ENCODE peak calls at places on chromosome 7, in six cellular contexts. One of them, this sample, is unnamed.

GRCh38 chr7:116828281-116828680 is 34.1 kb upstream of the CAPZA2 start:
- DNase-seq in SK-N-SH: no peak
- DNase-seq in HL-60: no peak
- DNase-seq in H1: no peak
- DNase-seq in K562: no peak
- DNase-seq in GM12878: no peak
- DNase-seq in this sample: no peak

GRCh38 chr7:25093268-25093802 is 31.7 kb downstream of the CYCS start:
- DNase-seq in SK-N-SH: peak
- DNase-seq in HL-60: peak
- DNase-seq in H1: peak
- DNase-seq in K562: peak
- DNase-seq in GM12878: no peak
- DNase-seq in this sample: peak

GRCh38 chr7:119900996-119901395 is 372.0 kb upstream of the KCND2 start:
- DNase-seq in SK-N-SH: no peak
- DNase-seq in HL-60: no peak
- DNase-seq in H1: no peak
- DNase-seq in K562: no peak
- DNase-seq in GM12878: no peak
- DNase-seq in this sample: no peak

GRCh38 chr7:35691827-35692307 is 3.1 kb downstream of the HERPUD2 start:
- DNase-seq in SK-N-SH: peak
- DNase-seq in HL-60: no peak
- DNase-seq in H1: no peak
- DNase-seq in K562: peak
- DNase-seq in GM12878: no peak
- DNase-seq in this sample: peak

GRCh38 chr7:111788426-111788825 is 226.1 kb upstream of the IMMP2L start:
- DNase-seq in SK-N-SH: no peak
- DNase-seq in HL-60: no peak
- DNase-seq in H1: no peak
- DNase-seq in K562: no peak
- DNase-seq in GM12878: no peak
- DNase-seq in this sample: no peak

GRCh38 chr7:29005829-29006228 is 47.7 kb upstream of the TRIL start:
- DNase-seq in SK-N-SH: no peak
- DNase-seq in HL-60: no peak
- DNase-seq in H1: no peak
- DNase-seq in K562: no peak
- DNase-seq in GM12878: no peak
- DNase-seq in this sample: peak

GRCh38 chr7:89593125-89593524 is 561.1 kb upstream of the STEAP1 start:
- DNase-seq in SK-N-SH: no peak
- DNase-seq in HL-60: no peak
- DNase-seq in H1: no peak
- DNase-seq in K562: no peak
- DNase-seq in GM12878: no peak
- DNase-seq in this sample: no peak

GRCh38 chr7:137882806-137883205 is 36.0 kb upstream of the DGKI start:
- DNase-seq in SK-N-SH: no peak
- DNase-seq in HL-60: no peak
- DNase-seq in H1: no peak
- DNase-seq in K562: no peak
- DNase-seq in GM12878: no peak
- DNase-seq in this sample: no peak

GRCh38 chr7:68279827-68280400 is 1283.3 kb downstream of the TYW1 start:
- DNase-seq in SK-N-SH: no peak
- DNase-seq in HL-60: no peak
- DNase-seq in H1: no peak
- DNase-seq in K562: no peak
- DNase-seq in GM12878: no peak
- DNase-seq in this sample: no peak

GRCh38 chr7:100437150-100438100 is 1.1 kb upstream of the PPP1R35 start:
- DNase-seq in SK-N-SH: no peak
- DNase-seq in HL-60: no peak
- DNase-seq in H1: no peak
- DNase-seq in K562: no peak
- DNase-seq in GM12878: no peak
- DNase-seq in this sample: no peak

GRCh38 chr7:75963383-75963995 is 30.9 kb downstream of the TMEM120A start:
- DNase-seq in SK-N-SH: peak
- DNase-seq in HL-60: no peak
- DNase-seq in H1: no peak
- DNase-seq in K562: no peak
- DNase-seq in GM12878: no peak
- DNase-seq in this sample: no peak

GRCh38 chr7:75961194-75961593 is 33.2 kb downstream of the TMEM120A start:
- DNase-seq in SK-N-SH: peak
- DNase-seq in HL-60: no peak
- DNase-seq in H1: no peak
- DNase-seq in K562: no peak
- DNase-seq in GM12878: no peak
- DNase-seq in this sample: no peak

GRCh38 chr7:75965617-75966016 is 28.8 kb downstream of the TMEM120A start:
- DNase-seq in SK-N-SH: peak
- DNase-seq in HL-60: no peak
- DNase-seq in H1: no peak
- DNase-seq in K562: no peak
- DNase-seq in GM12878: no peak
- DNase-seq in this sample: no peak

GRCh38 chr7:75960372-75960771 is 34.0 kb downstream of the TMEM120A start:
- DNase-seq in SK-N-SH: no peak
- DNase-seq in HL-60: no peak
- DNase-seq in H1: no peak
- DNase-seq in K562: no peak
- DNase-seq in GM12878: no peak
- DNase-seq in this sample: no peak

DNA sequence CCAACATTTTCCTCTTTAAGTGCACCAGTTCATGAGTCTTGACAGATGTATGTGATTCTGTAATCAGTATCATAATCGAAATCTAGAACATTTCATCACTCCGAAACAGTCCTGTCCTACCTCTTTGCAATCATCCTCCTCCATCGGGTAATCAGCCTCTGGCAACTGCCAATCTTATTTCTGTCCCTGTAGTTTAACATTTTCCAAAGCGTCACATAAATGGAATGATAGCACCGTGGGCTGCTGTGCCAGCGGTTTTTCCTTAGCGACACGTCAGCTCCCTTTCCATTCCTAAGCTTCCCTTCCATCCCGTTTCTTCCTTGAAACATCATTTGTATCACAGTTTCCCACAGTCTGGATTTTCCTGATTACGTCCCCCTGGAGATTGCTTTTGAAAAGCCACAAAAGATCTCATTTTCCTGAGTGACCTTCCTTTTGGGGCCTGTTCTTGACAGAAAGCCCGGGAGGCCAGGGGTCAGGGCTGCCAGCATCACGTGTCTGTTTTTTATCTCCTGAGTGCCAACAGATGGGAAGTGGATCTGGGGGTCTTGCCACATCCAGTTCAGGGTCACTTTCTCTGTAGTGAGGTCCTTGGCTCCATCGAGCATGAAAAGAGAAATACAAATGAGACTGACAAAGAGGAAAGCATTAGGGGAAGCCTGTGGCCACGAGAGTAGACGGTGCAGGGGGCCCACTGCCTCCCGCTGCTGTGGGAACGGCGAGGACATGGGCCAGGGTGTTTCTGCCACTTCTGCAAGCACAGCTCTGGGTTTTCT is 31.6 kb downstream of the TMEM120A start:
- DNase-seq in SK-N-SH: peak
- DNase-seq in HL-60: no peak
- DNase-seq in H1: no peak
- DNase-seq in K562: no peak
- DNase-seq in GM12878: no peak
- DNase-seq in this sample: peak
- TF ChIP-seq GABPA in SK-N-SH: no peak
- TF ChIP-seq GABPA in HL-60: no peak
- TF ChIP-seq GABPA in H1: no peak
- TF ChIP-seq GABPA in K562: no peak
- TF ChIP-seq GABPA in GM12878: no peak
- TF ChIP-seq GABPA in this sample: no peak

GRCh38 chr7:102012941-102013461 is 195.6 kb downstream of the CUX1 start:
- DNase-seq in SK-N-SH: no peak
- DNase-seq in HL-60: no peak
- DNase-seq in H1: no peak
- DNase-seq in K562: no peak
- DNase-seq in GM12878: no peak
- DNase-seq in this sample: peak

GRCh38 chr7:102019461-102019860 is 202.0 kb downstream of the CUX1 start:
- DNase-seq in SK-N-SH: no peak
- DNase-seq in HL-60: no peak
- DNase-seq in H1: no peak
- DNase-seq in K562: no peak
- DNase-seq in GM12878: no peak
- DNase-seq in this sample: no peak

GRCh38 chr7:102024005-102024768 is 206.8 kb downstream of the CUX1 start:
- DNase-seq in SK-N-SH: peak
- DNase-seq in HL-60: peak
- DNase-seq in H1: no peak
- DNase-seq in K562: no peak
- DNase-seq in GM12878: no peak
- DNase-seq in this sample: peak

GRCh38 chr7:102021841-102022618 is 204.6 kb downstream of the CUX1 start:
- DNase-seq in SK-N-SH: no peak
- DNase-seq in HL-60: no peak
- DNase-seq in H1: no peak
- DNase-seq in K562: no peak
- DNase-seq in GM12878: no peak
- DNase-seq in this sample: no peak

DNA sequence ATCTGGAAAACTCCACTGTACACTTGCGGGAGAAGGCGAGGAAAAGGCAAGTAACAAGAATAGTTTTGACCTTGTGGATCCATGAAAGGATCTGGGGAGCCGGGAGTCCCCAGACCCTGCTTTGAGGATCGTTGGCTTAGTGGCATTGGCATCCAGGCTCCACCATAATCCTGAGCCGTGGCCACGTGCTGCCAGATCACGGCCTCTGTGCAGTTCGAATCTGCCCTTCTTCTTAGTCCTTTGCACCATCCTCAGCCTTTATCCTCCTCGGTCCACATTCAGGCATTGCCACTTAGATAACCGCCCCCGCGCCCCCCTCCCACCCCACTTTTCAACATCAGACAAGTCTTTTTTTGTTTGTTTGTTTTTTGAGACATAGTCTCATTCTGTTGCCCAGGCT is 201.4 kb downstream of the CUX1 start:
- DNase-seq in SK-N-SH: no peak
- DNase-seq in HL-60: no peak
- DNase-seq in H1: no peak
- DNase-seq in K562: no peak
- DNase-seq in GM12878: no peak
- DNase-seq in this sample: no peak
- TF ChIP-seq GABPA in SK-N-SH: no peak
- TF ChIP-seq GABPA in HL-60: no peak
- TF ChIP-seq GABPA in H1: no peak
- TF ChIP-seq GABPA in K562: no peak
- TF ChIP-seq GABPA in GM12878: no peak
- TF ChIP-seq GABPA in this sample: no peak

GRCh38 chr7:159007308-159008054 is 137.2 kb downstream of the VIPR2 start:
- DNase-seq in SK-N-SH: no peak
- DNase-seq in HL-60: no peak
- DNase-seq in H1: no peak
- DNase-seq in K562: no peak
- DNase-seq in GM12878: no peak
- DNase-seq in this sample: no peak
- TF ChIP-seq GABPA in SK-N-SH: no peak
- TF ChIP-seq GABPA in HL-60: no peak
- TF ChIP-seq GABPA in H1: no peak
- TF ChIP-seq GABPA in K562: no peak
- TF ChIP-seq GABPA in GM12878: no peak
- TF ChIP-seq GABPA in this sample: no peak

DNA sequence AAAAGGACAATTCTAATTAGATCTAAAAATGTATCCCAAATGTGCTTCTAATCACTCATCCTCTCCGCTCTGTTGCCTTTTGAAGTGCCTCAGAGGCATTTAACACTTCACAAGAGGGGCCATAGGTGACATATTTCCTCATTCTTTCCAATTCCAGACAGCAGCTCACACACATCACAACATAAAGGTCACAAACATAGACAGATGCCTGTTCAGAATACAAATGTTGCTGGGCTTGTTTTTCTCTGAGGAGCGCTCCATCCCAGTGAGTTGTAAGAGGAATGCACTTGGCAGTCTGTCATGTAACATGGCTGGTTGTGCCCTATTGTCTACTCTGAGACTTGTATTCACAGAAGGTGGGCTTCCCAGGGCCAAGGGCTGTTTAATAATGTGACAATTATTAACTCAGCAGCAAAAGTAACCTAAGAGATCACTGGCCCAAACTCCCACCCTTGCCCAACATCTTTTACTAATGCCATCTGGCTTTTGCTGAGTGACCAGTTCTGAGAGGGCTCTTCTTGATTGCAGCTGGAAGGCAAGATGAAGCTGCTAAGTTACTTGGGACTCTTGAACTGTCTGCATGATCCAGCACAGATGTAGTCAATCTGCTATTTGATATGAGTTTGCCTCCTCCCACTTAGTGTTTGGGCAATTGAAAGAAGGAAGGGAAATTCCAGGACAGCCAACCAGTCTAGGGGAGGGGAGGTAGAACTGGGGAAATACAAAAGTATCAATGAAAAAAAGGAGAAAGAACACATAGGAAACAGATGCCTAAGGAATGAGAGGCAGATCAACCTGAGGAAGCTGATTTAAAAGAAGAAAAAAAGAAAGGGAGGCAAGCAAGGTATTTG is 13.6 kb downstream of the PON2 start:
- DNase-seq in SK-N-SH: no peak
- DNase-seq in HL-60: no peak
- DNase-seq in H1: no peak
- DNase-seq in K562: no peak
- DNase-seq in GM12878: no peak
- DNase-seq in this sample: no peak
- TF ChIP-seq GABPA in SK-N-SH: no peak
- TF ChIP-seq GABPA in HL-60: no peak
- TF ChIP-seq GABPA in H1: no peak
- TF ChIP-seq GABPA in K562: no peak
- TF ChIP-seq GABPA in GM12878: no peak
- TF ChIP-seq GABPA in this sample: no peak